ENCODE peak calls at places on chromosome 16, in five cellular contexts. Y is nucleus accumbens, B is cardiac muscle cell, I is stomach, G is left ventricle myocardium superior. C is an unnamed sample.

GRCh38 chr16:17437142-17437720 is 33.5 kb downstream of the XYLT1 start:
- DNase-seq in I (no peak), Y (no peak), B (peak; percentile 7), G (no peak), C (no peak)

GRCh38 chr16:87464691-87465300 is 28.0 kb downstream of the ZCCHC14 start:
- DNase-seq in I (peak; percentile 67), Y (no peak), B (peak; percentile 94), G (peak; percentile 73), C (peak; percentile 82)

GRCh38 chr16:58510776-58511628 is 4.3 kb upstream of the SETD6 start:
- DNase-seq in I (peak; percentile 20), Y (no peak), B (no peak), G (no peak), C (peak; percentile 65)

GRCh38 chr16:57462209-57462977 is at the start of gene POLR2C:
- DNase-seq in G (peak; percentile 94), Y (peak; percentile 75), I (peak; percentile 92), B (peak; percentile 88), C (peak; percentile 96)

GRCh38 chr16:1181715-1182671 is 29.1 kb downstream of the CACNA1H start:
- DNase-seq in I (peak; percentile 60), B (peak; percentile 92), Y (no peak), G (peak; percentile 77), C (no peak)

GRCh38 chr16:67594956-67595355 is 32.6 kb downstream of the CTCF start:
- DNase-seq in Y (no peak), G (no peak), I (no peak), B (peak; percentile 79), C (no peak)

GRCh38 chr16:69077251-69077650 is 28.2 kb upstream of the HAS3 start:
- DNase-seq in B (no peak), Y (no peak), I (no peak), G (no peak), C (no peak)

GRCh38 chr16:59047114-59047513 is 313.0 kb upstream of the GOT2 start:
- DNase-seq in Y (no peak), I (no peak), G (no peak), B (no peak), C (no peak)

GRCh38 chr16:81707411-81708321 is 71.4 kb upstream of the PLCG2 start:
- DNase-seq in B (no peak), I (peak; percentile 70), Y (no peak), G (no peak), C (no peak)

GRCh38 chr16:47388705-47389104 is 72.2 kb downstream of the ITFG1 start:
- DNase-seq in Y (no peak), G (no peak), I (no peak), B (peak; percentile 6), C (no peak)

GRCh38 chr16:27671410-27671809 is 121.5 kb downstream of the KATNIP start:
- DNase-seq in B (no peak), I (no peak), Y (no peak), G (no peak), C (no peak)

GRCh38 chr16:87166934-87167333 is 150.3 kb downstream of the C16orf95 start:
- DNase-seq in B (no peak), G (no peak), I (no peak), Y (no peak), C (no peak)

GRCh38 chr16:28192811-28193529 is 18.8 kb downstream of the XPO6 start:
- DNase-seq in I (peak; percentile 42), G (no peak), Y (no peak), B (no peak), C (no peak)

GRCh38 chr16:15532825-15533224 is 98.4 kb downstream of the BMERB1 start:
- DNase-seq in B (no peak), I (no peak), G (no peak), Y (no peak), C (no peak)

GRCh38 chr16:7431723-7432122 is 99.1 kb downstream of the RBFOX1 start:
- DNase-seq in G (no peak), I (no peak), B (no peak), Y (no peak), C (no peak)

GRCh38 chr16:15950167-15950854 is 895 bp downstream of the ABCC1 start:
- DNase-seq in I (peak; percentile 28), G (no peak), B (peak; percentile 66), Y (no peak), C (no peak)

GRCh38 chr16:86585821-86586611 is 7.7 kb downstream of the FOXL1 start:
- DNase-seq in G (no peak), B (no peak), Y (no peak), I (no peak), C (no peak)

GRCh38 chr16:48409839-48410610 is 24.8 kb upstream of the SIAH1 start:
- DNase-seq in I (peak; percentile 53), G (no peak), Y (no peak), B (peak; percentile 98), C (no peak)

GRCh38 chr16:56960681-56961281 is 969 bp upstream of the CETP start:
- DNase-seq in G (no peak), I (no peak), Y (no peak), B (peak; percentile 73), C (no peak)

GRCh38 chr16:726438-727290 is at the start of the genes CCDC78 and HAGHL:
- DNase-seq in B (peak; percentile 56), I (peak; percentile 65), Y (peak; percentile 35), G (peak; percentile 79), C (no peak)

GRCh38 chr16:2799205-2799851 is 1.1 kb downstream of the PRSS41 start:
- DNase-seq in G (no peak), Y (no peak), B (no peak), I (no peak), C (no peak)